ENCODE peak calls at places on chromosomes 5 and 9, in eight cellular contexts. W is K562, G is lower lobe of right lung, P is BJ, C is fibroblast of lung, M is AG04450, S is A549, N is epithelial cell of esophagus. B is an unnamed sample.
A peak's percentile ranks its signal among the peaks of the same experiment; 100 is the strongest.

GRCh38 chr5:113201715-113202114 is 225.1 kb downstream of the DCP2 start:
- DNase-seq in W (no peak), G (no peak), P (no peak), C (peak; percentile 28), M (no peak), S (no peak), N (no peak), B (no peak)

GRCh38 chr5:16931334-16932110 is 4.6 kb downstream of the MYO10 start:
- DNase-seq in W (no peak), G (peak; percentile 57), P (no peak), C (peak; percentile 76), M (no peak), S (no peak), N (peak; percentile 49), B (peak; percentile 41)

GRCh38 chr5:106189121-106189809 is 1481.5 kb downstream of the EFNA5 start:
- DNase-seq in W (no peak), G (no peak), P (no peak), C (no peak), M (no peak), S (no peak), N (no peak), B (no peak)

GRCh38 chr5:81878333-81878732 is 93.5 kb upstream of the ATG10 start:
- DNase-seq in W (no peak), G (no peak), P (no peak), C (peak; percentile 5), M (no peak), S (no peak), N (no peak), B (no peak)

GRCh38 chr9:134283111-134283515 is 43.1 kb upstream of the RXRA start:
- DNase-seq in W (no peak), G (no peak), P (peak; percentile 31), C (peak; percentile 74), M (peak; percentile 13), S (no peak), N (peak; percentile 30), B (peak; percentile 56)

GRCh38 chr9:84590706-84591105 is 78.8 kb upstream of the NTRK2 start:
- DNase-seq in W (no peak), G (no peak), P (no peak), C (no peak), M (no peak), S (no peak), N (no peak), B (no peak)

GRCh38 chr5:126184474-126184873 is 238.7 kb upstream of the GRAMD2B start:
- DNase-seq in W (no peak), G (no peak), P (no peak), C (no peak), M (no peak), S (no peak), N (no peak), B (no peak)

GRCh38 chr9:118418887-118419620 is 714.9 kb downstream of the TLR4 start:
- DNase-seq in W (no peak), G (no peak), P (no peak), C (peak; percentile 62), M (no peak), S (peak; percentile 6), N (peak; percentile 46), B (peak; percentile 65)

GRCh38 chr5:33340195-33340594 is 100.6 kb upstream of the TARS1 start:
- DNase-seq in W (no peak), G (no peak), P (no peak), C (no peak), M (no peak), S (no peak), N (no peak), B (no peak)

GRCh38 chr9:114592356-114592755 is 4.8 kb downstream of the ATP6V1G1 start:
- DNase-seq in W (no peak), G (no peak), P (no peak), C (peak; percentile 32), M (no peak), S (no peak), N (peak; percentile 86), B (peak; percentile 60)

GRCh38 chr5:100232730-100233129 is 302.4 kb upstream of the FAM174A start:
- DNase-seq in W (no peak), G (no peak), P (no peak), C (no peak), M (no peak), S (no peak), N (no peak), B (no peak)

GRCh38 chr9:3992924-3993323 is 306.9 kb downstream of the GLIS3 start:
- DNase-seq in W (no peak), G (no peak), P (no peak), C (peak; percentile 56), M (peak; percentile 8), S (no peak), N (no peak), B (peak; percentile 58)

GRCh38 chr5:107284822-107285510 is 385.8 kb downstream of the EFNA5 start:
- DNase-seq in W (no peak), G (no peak), P (no peak), C (peak; percentile 87), M (no peak), S (no peak), N (peak; percentile 94), B (peak; percentile 65)

GRCh38 chr9:35771943-35772342 is 17.9 kb upstream of the MSMP start:
- DNase-seq in W (no peak), G (no peak), P (no peak), C (no peak), M (no peak), S (no peak), N (peak; percentile 94), B (no peak)

GRCh38 chr5:120072054-120072453 is 392.0 kb upstream of the PRR16 start:
- DNase-seq in W (no peak), G (no peak), P (no peak), C (no peak), M (no peak), S (no peak), N (no peak), B (no peak)

GRCh38 chr9:134065720-134066419 is 2.0 kb downstream of the BRD3 start:
- DNase-seq in W (peak; percentile 66), G (peak; percentile 71), P (no peak), C (peak; percentile 65), M (no peak), S (peak; percentile 17), N (peak; percentile 79), B (peak; percentile 48)

GRCh38 chr9:87713278-87713989 is 12.5 kb upstream of the CTSL start:
- DNase-seq in W (peak; percentile 53), G (peak; percentile 87), P (peak; percentile 97), C (peak; percentile 98), M (peak; percentile 94), S (peak; percentile 89), N (peak; percentile 94), B (peak; percentile 96)

GRCh38 chr5:168162464-168162863 is 129.0 kb upstream of the WWC1 start:
- DNase-seq in W (no peak), G (no peak), P (no peak), C (no peak), M (no peak), S (no peak), N (no peak), B (no peak)

GRCh38 chr5:142918959-142919635 is 148.9 kb downstream of the ARHGAP26 start:
- DNase-seq in W (no peak), G (no peak), P (no peak), C (no peak), M (no peak), S (no peak), N (no peak), B (no peak)
- H3K4me3 ChIP-seq in W (no peak overlapping the region), G (no peak overlapping the region), P (no peak overlapping the region), C (no peak overlapping the region), M (no peak overlapping the region), S (no peak overlapping the region), N (no peak overlapping the region), B (no peak overlapping the region)

GRCh38 chr5:175129121-175129520 is 314.9 kb downstream of the DRD1 start:
- DNase-seq in W (peak; percentile 59), G (no peak), P (no peak), C (no peak), M (no peak), S (no peak), N (no peak), B (no peak)

GRCh38 chr5:175131432-175131831 is 312.6 kb downstream of the DRD1 start:
- DNase-seq in W (no peak), G (no peak), P (no peak), C (no peak), M (no peak), S (no peak), N (no peak), B (no peak)

GRCh38 chr5:175129619-175130018 is 314.4 kb downstream of the DRD1 start:
- DNase-seq in W (no peak), G (no peak), P (no peak), C (no peak), M (no peak), S (no peak), N (no peak), B (no peak)

DNA sequence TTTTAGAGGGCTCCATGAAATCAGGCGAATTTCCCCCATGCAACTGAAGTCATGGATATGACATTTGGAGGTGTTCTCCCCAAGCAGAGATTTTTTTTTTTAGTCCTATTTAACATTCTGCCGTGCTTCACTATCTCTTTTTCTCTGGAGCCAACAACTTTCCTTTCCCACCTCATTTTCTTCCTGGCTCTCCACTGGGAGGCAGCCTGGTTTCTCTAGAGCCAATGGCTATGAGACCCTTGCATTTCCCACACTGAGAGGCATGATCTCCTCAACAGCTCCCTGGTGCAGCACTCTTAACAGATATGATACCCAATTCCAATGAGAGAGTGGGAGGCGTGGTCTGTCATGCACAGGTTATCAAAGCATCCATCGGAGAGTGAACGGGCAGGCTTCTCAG is 310.8 kb downstream of the DRD1 start:
- DNase-seq in W (no peak), G (no peak), P (no peak), C (no peak), M (no peak), S (no peak), N (no peak), B (peak; percentile 1)
- TF ChIP-seq CTCF in W (no peak), G (no peak), P (no peak), C (no peak), M (peak; percentile 20), S (no peak), N (no peak), B (no peak)

DNA sequence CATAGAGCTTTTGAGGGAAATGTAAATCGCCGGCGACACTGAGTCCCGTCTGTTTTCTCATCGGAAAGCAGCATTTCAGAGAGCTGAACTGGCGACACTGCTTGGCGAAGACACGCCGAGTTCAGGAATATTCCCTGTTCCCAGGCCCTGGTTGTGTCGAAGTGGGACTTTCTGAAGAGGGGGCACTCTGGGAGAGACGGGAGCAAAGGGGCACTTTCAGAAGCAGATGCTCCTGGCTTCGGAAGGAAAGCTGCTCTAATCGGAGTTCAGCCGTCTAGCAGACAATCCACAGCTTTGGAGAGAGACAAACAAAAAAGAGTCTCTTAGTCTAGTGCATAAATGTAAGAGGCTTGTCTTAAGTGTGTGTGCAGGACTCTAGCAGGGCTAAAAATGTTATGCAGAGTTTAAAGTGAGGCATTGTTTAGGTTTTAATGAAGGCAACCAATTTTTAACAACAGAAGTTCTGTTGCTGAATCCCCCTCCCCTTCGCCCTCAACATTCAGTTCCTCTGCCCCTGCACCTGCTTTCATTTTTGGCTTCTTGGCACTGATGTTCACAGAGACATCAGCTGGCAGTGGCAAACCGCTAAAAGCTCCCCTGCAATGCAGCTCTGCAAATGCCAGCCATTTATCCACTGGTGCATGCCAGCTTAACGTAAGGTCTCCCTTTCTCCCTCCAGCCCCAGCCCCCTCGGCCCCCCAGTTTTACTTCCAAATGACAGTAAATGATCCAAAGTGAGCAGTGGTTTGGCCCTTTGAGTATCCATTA is 289.5 kb upstream of the MPDZ start:
- DNase-seq in W (no peak), G (no peak), P (no peak), C (peak; percentile 19), M (no peak), S (no peak), N (no peak), B (peak; percentile 26)
- H3K4me3 ChIP-seq in W (no peak overlapping the region), G (peak overlapping the region; percentile 31), P (no peak overlapping the region), C (peak overlapping the region; percentile 40), M (peak overlapping the region; percentile 21), S (no peak overlapping the region), N (no peak overlapping the region), B (peak overlapping the region; percentile 46)

GRCh38 chr5:28648108-28648507 is 1609.7 kb upstream of the CDH9 start:
- DNase-seq in W (no peak), G (no peak), P (no peak), C (peak; percentile 35), M (no peak), S (peak; percentile 19), N (peak; percentile 41), B (peak; percentile 23)
- TF ChIP-seq CTCF in W (no peak), G (no peak), P (no peak), C (no peak), M (no peak), S (no peak), N (peak; percentile 34), B (peak; percentile 18)

B was measured in astrocyte of the spinal cord.